ENCODE peak calls at places on chromosome 6, in four cellular contexts. E is PC-3, U is IMR-90, R is HCT116. A is an unnamed sample.

GRCh38 chr6:116412270-116412669 is 41.5 kb downstream of the DSE start:
- DNase-seq in E (no peak), U (no peak), R (no peak), A (no peak)

GRCh38 chr6:89842228-89842627 is 12.5 kb downstream of the CASP8AP2 start:
- DNase-seq in R (no peak), U (peak), E (peak), A (no peak)

GRCh38 chr6:24458937-24459336 is 30.4 kb downstream of the GPLD1 start:
- DNase-seq in U (no peak), R (no peak), E (no peak), A (no peak)

GRCh38 chr6:30793521-30794194 is 49.3 kb upstream of the IER3 start:
- DNase-seq in R (no peak), E (peak), U (peak), A (peak)

GRCh38 chr6:160735523-160735922 is 33.5 kb downstream of the PLG start:
- DNase-seq in R (no peak), E (no peak), U (no peak), A (peak)

GRCh38 chr6:7201732-7202541 is 94.2 kb downstream of the RREB1 start:
- DNase-seq in U (no peak), R (no peak), E (no peak), A (peak)

GRCh38 chr6:24126586-24127192 is 674 bp downstream of the NRSN1 start:
- DNase-seq in U (peak), R (peak), E (peak), A (no peak)

GRCh38 chr6:121849477-121849876 is 414.0 kb downstream of the GJA1 start:
- DNase-seq in U (peak), E (peak), R (peak), A (no peak)

GRCh38 chr6:20954325-20954724 is 420.1 kb downstream of the CDKAL1 start:
- DNase-seq in U (no peak), E (no peak), R (no peak), A (no peak)

GRCh38 chr6:31169123-31169857 is 1.2 kb downstream of the POU5F1 start:
- DNase-seq in R (no peak), E (peak), U (no peak), A (no peak)

GRCh38 chr6:72861935-72862432 is 240.1 kb downstream of the KCNQ5 start:
- DNase-seq in R (no peak), U (peak), E (peak), A (no peak)

GRCh38 chr6:33632603-33633039 is 11.5 kb downstream of the ITPR3 start:
- DNase-seq in E (peak), R (peak), U (no peak), A (peak)

GRCh38 chr6:79601020-79601609 is 30.0 kb upstream of the SH3BGRL2 start:
- DNase-seq in U (peak), E (peak), R (no peak), A (no peak)

GRCh38 chr6:41027799-41028617 is 11.0 kb downstream of the UNC5CL start:
- DNase-seq in E (peak), R (peak), U (peak), A (peak)

GRCh38 chr6:42007753-42008528 is 42.4 kb upstream of the TAF8 start:
- DNase-seq in U (no peak), R (no peak), E (no peak), A (no peak)

GRCh38 chr6:40894962-40895799 is 143.8 kb downstream of the UNC5CL start:
- DNase-seq in R (peak), E (peak), U (peak), A (no peak)

GRCh38 chr6:162856885-162857284 is 129.1 kb downstream of the PACRG start:
- DNase-seq in R (peak), U (peak), E (peak), A (no peak)
- TF ChIP-seq CTCF in R (peak), U (peak), E (peak), A (no peak)

DNA sequence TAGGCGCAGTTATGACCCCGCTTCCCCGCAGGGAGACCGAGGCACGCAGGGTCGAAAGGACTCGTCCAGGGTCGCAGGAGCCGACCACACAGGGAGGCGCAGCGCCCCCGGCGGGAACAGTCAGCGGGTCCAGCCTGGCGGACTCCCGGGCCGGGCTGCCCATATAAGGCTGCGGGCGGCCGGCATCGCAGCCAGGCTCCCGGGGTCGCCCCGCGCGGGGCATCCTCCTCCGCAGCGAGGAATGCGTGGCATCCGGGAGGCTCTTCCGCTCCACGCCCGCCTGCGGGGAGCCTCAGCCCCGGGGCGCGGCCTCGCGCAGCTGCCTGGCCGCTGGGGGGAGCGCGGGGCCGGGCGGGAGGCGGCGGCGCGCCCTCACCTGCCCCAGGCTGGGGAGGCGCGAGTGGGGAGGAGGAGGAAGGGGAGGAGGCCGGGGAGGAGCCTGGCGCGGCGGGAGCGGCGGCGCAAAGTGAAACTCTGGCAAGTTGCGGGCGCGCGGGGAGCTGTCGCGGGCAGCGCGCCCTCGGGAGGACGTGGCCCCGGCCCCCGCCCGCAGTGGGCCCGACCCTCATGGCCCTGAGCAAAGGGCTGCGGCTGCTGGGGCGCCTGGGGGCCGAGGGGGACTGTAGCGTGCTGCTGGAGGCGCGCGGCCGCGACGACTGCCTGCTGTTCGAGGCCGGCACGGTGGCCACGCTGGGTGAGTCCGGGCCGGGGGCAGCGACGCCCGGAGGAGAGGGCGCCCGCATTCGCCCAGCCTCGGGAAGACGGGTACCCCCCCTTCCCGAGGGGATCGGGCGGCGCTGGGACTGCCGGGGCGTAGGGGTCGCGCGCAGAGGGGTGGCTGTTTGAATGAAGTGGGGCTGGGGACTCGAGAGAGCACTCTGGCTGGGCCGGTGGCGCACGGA is at the start of gene SYNJ2:
- DNase-seq in R (no peak), E (peak), U (peak), A (peak)
- TF ChIP-seq CTCF in R (peak), E (peak), U (peak), A (peak)

DNA sequence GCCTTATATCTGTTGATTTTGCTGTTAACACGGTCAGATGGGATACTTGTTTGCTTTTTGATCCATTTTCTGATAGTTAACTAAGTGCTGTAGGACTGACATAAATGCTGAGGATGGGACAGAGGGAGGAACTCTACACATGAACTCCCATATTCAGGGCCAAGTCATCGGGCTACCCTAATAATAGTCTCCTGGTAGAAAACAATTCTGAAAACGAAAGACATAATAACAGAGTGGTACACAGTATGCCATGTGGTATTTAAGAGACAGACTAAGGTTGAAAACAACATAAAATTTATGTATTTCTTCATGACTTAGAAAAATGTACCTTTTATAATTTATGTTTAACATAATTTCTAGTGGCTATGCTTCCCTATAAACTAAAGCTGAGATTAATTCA is 12.0 kb downstream of the ID4 start:
- DNase-seq in E (no peak), R (no peak), U (no peak), A (no peak)
- TF ChIP-seq CTCF in E (no peak), R (no peak), U (no peak), A (no peak)

DNA sequence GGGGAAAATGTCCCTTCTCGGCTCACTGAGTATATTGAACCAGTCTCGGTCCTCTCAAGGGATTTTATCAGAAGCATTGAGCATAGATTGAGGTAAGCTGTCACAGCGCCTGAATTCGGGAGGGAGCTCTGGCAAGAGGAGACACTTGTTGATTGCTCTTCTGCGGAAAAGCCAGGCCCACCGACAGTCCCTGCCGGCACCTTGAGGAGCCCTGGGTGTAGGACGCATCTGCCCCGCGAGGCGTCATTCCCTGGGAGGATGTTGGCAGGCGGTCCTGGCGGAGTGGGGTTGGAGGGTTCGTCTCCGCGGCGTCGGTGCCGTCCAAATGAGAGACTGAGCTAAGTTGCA is 829 bp downstream of the FBXO9 start:
- DNase-seq in E (peak), R (no peak), U (peak), A (peak)
- TF ChIP-seq CTCF in E (no peak), R (no peak), U (no peak), A (no peak)

DNA sequence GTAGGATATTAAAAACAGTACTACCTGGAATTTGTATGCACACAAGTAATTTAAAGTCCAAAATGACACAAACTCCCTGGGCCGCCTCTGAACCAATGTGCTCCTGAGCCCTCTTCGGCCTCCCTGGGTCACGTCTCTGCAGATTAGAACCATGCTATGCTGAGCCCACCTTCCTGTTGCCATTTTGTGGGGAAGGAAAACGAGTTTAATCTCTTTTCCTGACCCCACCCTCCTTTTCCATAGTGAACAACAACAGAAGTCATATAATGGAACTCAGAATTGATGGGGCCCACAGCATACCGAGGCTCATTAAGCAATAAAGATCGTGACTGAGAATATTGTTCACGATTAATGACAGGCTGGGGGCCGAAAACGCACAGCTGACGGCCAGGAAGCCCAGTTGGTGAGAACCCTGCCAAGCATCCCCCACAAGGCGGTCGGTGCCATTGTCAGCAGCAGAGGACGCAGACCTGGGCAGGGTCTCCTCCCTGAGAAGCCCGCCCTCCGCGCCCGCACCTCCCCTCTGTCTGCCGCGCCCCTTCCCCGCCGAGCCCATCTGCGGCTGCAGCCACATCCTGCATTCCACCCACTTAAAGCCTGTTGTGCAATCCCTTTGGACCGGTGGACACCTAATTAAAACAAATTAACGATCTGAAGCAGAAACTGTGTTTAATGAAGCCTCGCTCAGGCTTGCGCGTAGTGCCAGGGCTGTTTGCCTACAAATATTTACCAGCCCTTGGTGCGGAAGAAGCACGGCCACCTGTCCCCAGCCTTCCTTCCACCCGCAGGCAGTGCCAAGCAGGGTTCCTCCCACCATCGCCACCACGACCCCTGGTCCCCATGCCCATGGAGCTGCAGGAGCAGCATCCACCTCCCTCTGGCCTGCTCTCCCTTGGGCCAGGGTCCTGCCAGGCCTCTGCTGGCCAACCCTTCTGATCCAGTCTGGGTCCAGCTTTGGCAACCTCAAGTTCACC is 68.1 kb downstream of the DLL1 start:
- DNase-seq in U (no peak), R (no peak), E (peak), A (no peak)
- TF ChIP-seq CTCF in U (no peak), R (no peak), E (no peak), A (no peak)

A was measured in GM06990.